ENCODE peak calls at places on chromosome 11, in four cellular contexts. One of them, this sample, is unnamed.

GRCh38 chr11:69293819-69294505 is at the start of gene MYEOV:
- DNase-seq in neural progenitor cell: peak; percentile 29
- DNase-seq in heart right ventricle: no peak
- DNase-seq in stimulated activated CD4-positive, alpha-beta T cell treated with anti-CD3 and anti-CD28 coated beads, Interleukin-12 subunit alpha, Interleukin-12 subunit beta, amount 100 ng/mL, for 4 hours: no peak
- DNase-seq in this sample: no peak

GRCh38 chr11:74925281-74925680 is 23.6 kb downstream of the XRRA1 start:
- DNase-seq in neural progenitor cell: no peak
- DNase-seq in stimulated activated CD4-positive, alpha-beta T cell treated with anti-CD3 and anti-CD28 coated beads, Interleukin-12 subunit alpha, Interleukin-12 subunit beta, amount 100 ng/mL, for 4 hours: no peak
- DNase-seq in heart right ventricle: no peak
- DNase-seq in this sample: no peak

GRCh38 chr11:60482361-60482760 is 10.2 kb upstream of the MS4A12 start:
- DNase-seq in stimulated activated CD4-positive, alpha-beta T cell treated with anti-CD3 and anti-CD28 coated beads, Interleukin-12 subunit alpha, Interleukin-12 subunit beta, amount 100 ng/mL, for 4 hours: no peak
- DNase-seq in neural progenitor cell: no peak
- DNase-seq in heart right ventricle: no peak
- DNase-seq in this sample: no peak

GRCh38 chr11:15911377-15912044 is 444.8 kb downstream of the SOX6 start:
- DNase-seq in neural progenitor cell: no peak
- DNase-seq in heart right ventricle: peak; percentile 74
- DNase-seq in stimulated activated CD4-positive, alpha-beta T cell treated with anti-CD3 and anti-CD28 coated beads, Interleukin-12 subunit alpha, Interleukin-12 subunit beta, amount 100 ng/mL, for 4 hours: no peak
- DNase-seq in this sample: no peak

GRCh38 chr11:133065847-133066485 is 466.3 kb downstream of the OPCML start:
- DNase-seq in neural progenitor cell: no peak
- DNase-seq in heart right ventricle: no peak
- DNase-seq in stimulated activated CD4-positive, alpha-beta T cell treated with anti-CD3 and anti-CD28 coated beads, Interleukin-12 subunit alpha, Interleukin-12 subunit beta, amount 100 ng/mL, for 4 hours: no peak
- DNase-seq in this sample: no peak

GRCh38 chr11:111982019-111982464 is 43.2 kb upstream of the DLAT start:
- DNase-seq in heart right ventricle: no peak
- DNase-seq in stimulated activated CD4-positive, alpha-beta T cell treated with anti-CD3 and anti-CD28 coated beads, Interleukin-12 subunit alpha, Interleukin-12 subunit beta, amount 100 ng/mL, for 4 hours: peak; percentile 46
- DNase-seq in neural progenitor cell: peak; percentile 84
- DNase-seq in this sample: peak; percentile 84

GRCh38 chr11:12502950-12503579 is 125.7 kb downstream of the PARVA start:
- DNase-seq in heart right ventricle: no peak
- DNase-seq in stimulated activated CD4-positive, alpha-beta T cell treated with anti-CD3 and anti-CD28 coated beads, Interleukin-12 subunit alpha, Interleukin-12 subunit beta, amount 100 ng/mL, for 4 hours: no peak
- DNase-seq in neural progenitor cell: no peak
- DNase-seq in this sample: no peak

GRCh38 chr11:57434640-57435546 is 8.0 kb upstream of the SLC43A3 start:
- DNase-seq in stimulated activated CD4-positive, alpha-beta T cell treated with anti-CD3 and anti-CD28 coated beads, Interleukin-12 subunit alpha, Interleukin-12 subunit beta, amount 100 ng/mL, for 4 hours: no peak
- DNase-seq in heart right ventricle: no peak
- DNase-seq in neural progenitor cell: no peak
- DNase-seq in this sample: no peak

GRCh38 chr11:121688860-121689614 is 236.3 kb upstream of the SORL1-AS1 start:
- DNase-seq in heart right ventricle: no peak
- DNase-seq in stimulated activated CD4-positive, alpha-beta T cell treated with anti-CD3 and anti-CD28 coated beads, Interleukin-12 subunit alpha, Interleukin-12 subunit beta, amount 100 ng/mL, for 4 hours: no peak
- DNase-seq in neural progenitor cell: peak; percentile 32
- DNase-seq in this sample: no peak

GRCh38 chr11:62806611-62807121 is 1.4 kb upstream of the NXF1 start:
- DNase-seq in stimulated activated CD4-positive, alpha-beta T cell treated with anti-CD3 and anti-CD28 coated beads, Interleukin-12 subunit alpha, Interleukin-12 subunit beta, amount 100 ng/mL, for 4 hours: no peak
- DNase-seq in neural progenitor cell: no peak
- DNase-seq in heart right ventricle: no peak
- DNase-seq in this sample: no peak

GRCh38 chr11:47136921-47137320 is 39.8 kb downstream of the ARFGAP2 start:
- DNase-seq in heart right ventricle: no peak
- DNase-seq in neural progenitor cell: no peak
- DNase-seq in stimulated activated CD4-positive, alpha-beta T cell treated with anti-CD3 and anti-CD28 coated beads, Interleukin-12 subunit alpha, Interleukin-12 subunit beta, amount 100 ng/mL, for 4 hours: no peak
- DNase-seq in this sample: no peak

GRCh38 chr11:77515483-77515882 is 41.6 kb upstream of the PAK1 start:
- DNase-seq in stimulated activated CD4-positive, alpha-beta T cell treated with anti-CD3 and anti-CD28 coated beads, Interleukin-12 subunit alpha, Interleukin-12 subunit beta, amount 100 ng/mL, for 4 hours: no peak
- DNase-seq in heart right ventricle: no peak
- DNase-seq in neural progenitor cell: no peak
- DNase-seq in this sample: no peak

GRCh38 chr11:125939081-125939521 is 6.7 kb upstream of the VSIG10L2 start:
- DNase-seq in neural progenitor cell: no peak
- DNase-seq in heart right ventricle: no peak
- DNase-seq in stimulated activated CD4-positive, alpha-beta T cell treated with anti-CD3 and anti-CD28 coated beads, Interleukin-12 subunit alpha, Interleukin-12 subunit beta, amount 100 ng/mL, for 4 hours: no peak
- DNase-seq in this sample: no peak

GRCh38 chr11:114019046-114019445 is 40.5 kb upstream of the ZBTB16 start:
- DNase-seq in neural progenitor cell: no peak
- DNase-seq in heart right ventricle: no peak
- DNase-seq in stimulated activated CD4-positive, alpha-beta T cell treated with anti-CD3 and anti-CD28 coated beads, Interleukin-12 subunit alpha, Interleukin-12 subunit beta, amount 100 ng/mL, for 4 hours: no peak
- DNase-seq in this sample: no peak

GRCh38 chr11:45094958-45095690 is 51.3 kb upstream of the PRDM11 start:
- DNase-seq in stimulated activated CD4-positive, alpha-beta T cell treated with anti-CD3 and anti-CD28 coated beads, Interleukin-12 subunit alpha, Interleukin-12 subunit beta, amount 100 ng/mL, for 4 hours: no peak
- DNase-seq in neural progenitor cell: no peak
- DNase-seq in heart right ventricle: peak; percentile 57
- DNase-seq in this sample: no peak

GRCh38 chr11:41665633-41666032 is 206.2 kb upstream of the LRRC4C start:
- DNase-seq in stimulated activated CD4-positive, alpha-beta T cell treated with anti-CD3 and anti-CD28 coated beads, Interleukin-12 subunit alpha, Interleukin-12 subunit beta, amount 100 ng/mL, for 4 hours: no peak
- DNase-seq in neural progenitor cell: no peak
- DNase-seq in heart right ventricle: no peak
- DNase-seq in this sample: no peak

GRCh38 chr11:134228625-134229024 is 4.2 kb downstream of the VPS26B start:
- DNase-seq in neural progenitor cell: no peak
- DNase-seq in heart right ventricle: no peak
- DNase-seq in stimulated activated CD4-positive, alpha-beta T cell treated with anti-CD3 and anti-CD28 coated beads, Interleukin-12 subunit alpha, Interleukin-12 subunit beta, amount 100 ng/mL, for 4 hours: no peak
- DNase-seq in this sample: no peak

GRCh38 chr11:45105233-45105992 is 41.0 kb upstream of the PRDM11 start:
- DNase-seq in stimulated activated CD4-positive, alpha-beta T cell treated with anti-CD3 and anti-CD28 coated beads, Interleukin-12 subunit alpha, Interleukin-12 subunit beta, amount 100 ng/mL, for 4 hours: peak; percentile 54
- DNase-seq in heart right ventricle: peak; percentile 83
- DNase-seq in neural progenitor cell: peak; percentile 94
- DNase-seq in this sample: peak; percentile 76

GRCh38 chr11:123381149-123381548 is 48.9 kb upstream of the GRAMD1B start:
- DNase-seq in stimulated activated CD4-positive, alpha-beta T cell treated with anti-CD3 and anti-CD28 coated beads, Interleukin-12 subunit alpha, Interleukin-12 subunit beta, amount 100 ng/mL, for 4 hours: no peak
- DNase-seq in heart right ventricle: no peak
- DNase-seq in neural progenitor cell: no peak
- DNase-seq in this sample: no peak

GRCh38 chr11:120238968-120239620 is 846 bp upstream of the POU2F3 start:
- DNase-seq in heart right ventricle: no peak
- DNase-seq in stimulated activated CD4-positive, alpha-beta T cell treated with anti-CD3 and anti-CD28 coated beads, Interleukin-12 subunit alpha, Interleukin-12 subunit beta, amount 100 ng/mL, for 4 hours: no peak
- DNase-seq in neural progenitor cell: no peak
- DNase-seq in this sample: no peak

GRCh38 chr11:2655834-2656622 is 43.8 kb downstream of the KCNQ1OT1 start:
- DNase-seq in stimulated activated CD4-positive, alpha-beta T cell treated with anti-CD3 and anti-CD28 coated beads, Interleukin-12 subunit alpha, Interleukin-12 subunit beta, amount 100 ng/mL, for 4 hours: no peak
- DNase-seq in heart right ventricle: no peak
- DNase-seq in neural progenitor cell: no peak
- DNase-seq in this sample: peak; percentile 17

GRCh38 chr11:35014352-35014751 is 97.9 kb downstream of the PDHX start:
- DNase-seq in stimulated activated CD4-positive, alpha-beta T cell treated with anti-CD3 and anti-CD28 coated beads, Interleukin-12 subunit alpha, Interleukin-12 subunit beta, amount 100 ng/mL, for 4 hours: no peak
- DNase-seq in neural progenitor cell: no peak
- DNase-seq in heart right ventricle: no peak
- DNase-seq in this sample: no peak

GRCh38 chr11:73163638-73164174 is 21.6 kb upstream of the FCHSD2 start:
- DNase-seq in stimulated activated CD4-positive, alpha-beta T cell treated with anti-CD3 and anti-CD28 coated beads, Interleukin-12 subunit alpha, Interleukin-12 subunit beta, amount 100 ng/mL, for 4 hours: no peak
- DNase-seq in neural progenitor cell: no peak
- DNase-seq in heart right ventricle: no peak
- DNase-seq in this sample: no peak

GRCh38 chr11:43489869-43490465 is 131.2 kb downstream of the TTC17 start:
- DNase-seq in heart right ventricle: no peak
- DNase-seq in neural progenitor cell: no peak
- DNase-seq in stimulated activated CD4-positive, alpha-beta T cell treated with anti-CD3 and anti-CD28 coated beads, Interleukin-12 subunit alpha, Interleukin-12 subunit beta, amount 100 ng/mL, for 4 hours: no peak
- DNase-seq in this sample: no peak

GRCh38 chr11:73284106-73284505 is 12.0 kb downstream of the P2RY6 start:
- DNase-seq in heart right ventricle: no peak
- DNase-seq in stimulated activated CD4-positive, alpha-beta T cell treated with anti-CD3 and anti-CD28 coated beads, Interleukin-12 subunit alpha, Interleukin-12 subunit beta, amount 100 ng/mL, for 4 hours: no peak
- DNase-seq in neural progenitor cell: no peak
- DNase-seq in this sample: peak; percentile 34

GRCh38 chr11:12986194-12986898 is 22.8 kb upstream of the RASSF10 start:
- DNase-seq in stimulated activated CD4-positive, alpha-beta T cell treated with anti-CD3 and anti-CD28 coated beads, Interleukin-12 subunit alpha, Interleukin-12 subunit beta, amount 100 ng/mL, for 4 hours: no peak
- DNase-seq in neural progenitor cell: no peak
- DNase-seq in heart right ventricle: no peak
- DNase-seq in this sample: no peak

GRCh38 chr11:85464283-85464682 is 162.9 kb downstream of the DLG2 start:
- DNase-seq in stimulated activated CD4-positive, alpha-beta T cell treated with anti-CD3 and anti-CD28 coated beads, Interleukin-12 subunit alpha, Interleukin-12 subunit beta, amount 100 ng/mL, for 4 hours: no peak
- DNase-seq in heart right ventricle: no peak
- DNase-seq in neural progenitor cell: peak; percentile 8
- DNase-seq in this sample: no peak

GRCh38 chr11:74559110-74559933 is 33.1 kb upstream of the POLD3 start:
- DNase-seq in neural progenitor cell: no peak
- DNase-seq in heart right ventricle: no peak
- DNase-seq in stimulated activated CD4-positive, alpha-beta T cell treated with anti-CD3 and anti-CD28 coated beads, Interleukin-12 subunit alpha, Interleukin-12 subunit beta, amount 100 ng/mL, for 4 hours: no peak
- DNase-seq in this sample: no peak

GRCh38 chr11:58121101-58121500 is 4.2 kb downstream of the OR9I1 start:
- DNase-seq in neural progenitor cell: no peak
- DNase-seq in stimulated activated CD4-positive, alpha-beta T cell treated with anti-CD3 and anti-CD28 coated beads, Interleukin-12 subunit alpha, Interleukin-12 subunit beta, amount 100 ng/mL, for 4 hours: no peak
- DNase-seq in heart right ventricle: no peak
- DNase-seq in this sample: no peak

GRCh38 chr11:9090488-9091043 is 833 bp downstream of the SCUBE2 start:
- DNase-seq in heart right ventricle: no peak
- DNase-seq in neural progenitor cell: peak; percentile 31
- DNase-seq in stimulated activated CD4-positive, alpha-beta T cell treated with anti-CD3 and anti-CD28 coated beads, Interleukin-12 subunit alpha, Interleukin-12 subunit beta, amount 100 ng/mL, for 4 hours: no peak
- DNase-seq in this sample: no peak

GRCh38 chr11:114783805-114784204 is 105.5 kb downstream of the NXPE2 start:
- DNase-seq in stimulated activated CD4-positive, alpha-beta T cell treated with anti-CD3 and anti-CD28 coated beads, Interleukin-12 subunit alpha, Interleukin-12 subunit beta, amount 100 ng/mL, for 4 hours: no peak
- DNase-seq in neural progenitor cell: no peak
- DNase-seq in heart right ventricle: no peak
- DNase-seq in this sample: no peak

GRCh38 chr11:26578998-26579635 is 7.1 kb upstream of the MUC15 start:
- DNase-seq in heart right ventricle: no peak
- DNase-seq in stimulated activated CD4-positive, alpha-beta T cell treated with anti-CD3 and anti-CD28 coated beads, Interleukin-12 subunit alpha, Interleukin-12 subunit beta, amount 100 ng/mL, for 4 hours: no peak
- DNase-seq in neural progenitor cell: no peak
- DNase-seq in this sample: no peak

GRCh38 chr11:117616979-117617378 is 180.0 kb downstream of the DSCAML1 start:
- DNase-seq in stimulated activated CD4-positive, alpha-beta T cell treated with anti-CD3 and anti-CD28 coated beads, Interleukin-12 subunit alpha, Interleukin-12 subunit beta, amount 100 ng/mL, for 4 hours: no peak
- DNase-seq in neural progenitor cell: no peak
- DNase-seq in heart right ventricle: no peak
- DNase-seq in this sample: no peak

GRCh38 chr11:72668645-72669347 is 5.4 kb downstream of the PDE2A start:
- DNase-seq in heart right ventricle: no peak
- DNase-seq in stimulated activated CD4-positive, alpha-beta T cell treated with anti-CD3 and anti-CD28 coated beads, Interleukin-12 subunit alpha, Interleukin-12 subunit beta, amount 100 ng/mL, for 4 hours: no peak
- DNase-seq in neural progenitor cell: peak; percentile 84
- DNase-seq in this sample: no peak

GRCh38 chr11:27294654-27295053 is 68.4 kb downstream of the CCDC34 start:
- DNase-seq in neural progenitor cell: peak; percentile 30
- DNase-seq in stimulated activated CD4-positive, alpha-beta T cell treated with anti-CD3 and anti-CD28 coated beads, Interleukin-12 subunit alpha, Interleukin-12 subunit beta, amount 100 ng/mL, for 4 hours: no peak
- DNase-seq in heart right ventricle: no peak
- DNase-seq in this sample: no peak

GRCh38 chr11:11400635-11401232 is 47.7 kb upstream of the CSNK2A3 start:
- DNase-seq in neural progenitor cell: peak; percentile 52
- DNase-seq in heart right ventricle: no peak
- DNase-seq in stimulated activated CD4-positive, alpha-beta T cell treated with anti-CD3 and anti-CD28 coated beads, Interleukin-12 subunit alpha, Interleukin-12 subunit beta, amount 100 ng/mL, for 4 hours: no peak
- DNase-seq in this sample: no peak

GRCh38 chr11:64767344-64768299 is 7.8 kb upstream of the PYGM start:
- DNase-seq in heart right ventricle: no peak
- DNase-seq in stimulated activated CD4-positive, alpha-beta T cell treated with anti-CD3 and anti-CD28 coated beads, Interleukin-12 subunit alpha, Interleukin-12 subunit beta, amount 100 ng/mL, for 4 hours: peak; percentile 77
- DNase-seq in neural progenitor cell: peak; percentile 84
- DNase-seq in this sample: no peak

GRCh38 chr11:19817265-19817851 is 104.7 kb downstream of the NAV2 start:
- DNase-seq in stimulated activated CD4-positive, alpha-beta T cell treated with anti-CD3 and anti-CD28 coated beads, Interleukin-12 subunit alpha, Interleukin-12 subunit beta, amount 100 ng/mL, for 4 hours: no peak
- DNase-seq in neural progenitor cell: no peak
- DNase-seq in heart right ventricle: no peak
- DNase-seq in this sample: no peak

GRCh38 chr11:61164610-61165424 is 3.6 kb upstream of the VPS37C start:
- DNase-seq in stimulated activated CD4-positive, alpha-beta T cell treated with anti-CD3 and anti-CD28 coated beads, Interleukin-12 subunit alpha, Interleukin-12 subunit beta, amount 100 ng/mL, for 4 hours: no peak
- DNase-seq in neural progenitor cell: no peak
- DNase-seq in heart right ventricle: no peak
- DNase-seq in this sample: no peak

GRCh38 chr11:6654281-6655019 is 1.2 kb downstream of the DCHS1 start:
- DNase-seq in stimulated activated CD4-positive, alpha-beta T cell treated with anti-CD3 and anti-CD28 coated beads, Interleukin-12 subunit alpha, Interleukin-12 subunit beta, amount 100 ng/mL, for 4 hours: no peak
- DNase-seq in neural progenitor cell: no peak
- DNase-seq in heart right ventricle: peak; percentile 47
- DNase-seq in this sample: peak; percentile 62

This sample was measured in pancreas.